ENCODE peak calls at places on chromosomes 13 and 19, in eight cellular contexts. S is colonic mucosa, M is AG04450, N is IMR-90, Z is HCT116, Q is heart right ventricle, I is thoracic aorta, Y is tibial artery. G is an unnamed sample.

GRCh38 chr19:47518139-47518538 is 3.3 kb upstream of the NAPA start:
- DNase-seq in S (no peak), M (no peak), N (no peak), Z (no peak), Q (no peak), I (no peak), Y (no peak), G (peak)

GRCh38 chr19:35716735-35716984 is 1.1 kb upstream of the KMT2B start:
- DNase-seq in S (no peak), M (no peak), N (no peak), Z (no peak), Q (no peak), I (no peak), Y (peak), G (peak)

GRCh38 chr13:112983428-112984196 is 14.6 kb downstream of the MCF2L start:
- DNase-seq in S (peak), M (no peak), N (no peak), Z (no peak), Q (peak), I (no peak), Y (no peak), G (no peak)

GRCh38 chr19:51821511-51821910 is 26.6 kb downstream of the FPR3 start:
- DNase-seq in S (no peak), M (no peak), N (no peak), Z (no peak), Q (no peak), I (no peak), Y (no peak), G (no peak)

GRCh38 chr19:35116085-35116801 is 620 bp downstream of the FXYD3 start:
- DNase-seq in S (peak), M (no peak), N (no peak), Z (no peak), Q (no peak), I (no peak), Y (no peak), G (no peak)

GRCh38 chr13:50732712-50733111 is 110.8 kb downstream of the DLEU7 start:
- DNase-seq in S (no peak), M (no peak), N (peak), Z (no peak), Q (no peak), I (no peak), Y (no peak), G (no peak)

GRCh38 chr13:79780240-79780639 is 299.3 kb downstream of the NDFIP2 start:
- DNase-seq in S (no peak), M (no peak), N (peak), Z (no peak), Q (no peak), I (no peak), Y (no peak), G (no peak)

GRCh38 chr19:5588441-5588840 is 20.7 kb upstream of the TINCR start:
- DNase-seq in S (no peak), M (no peak), N (no peak), Z (no peak), Q (no peak), I (no peak), Y (no peak), G (no peak)

GRCh38 chr19:30281903-30282302 is 90.3 kb upstream of the ZNF536 start:
- DNase-seq in S (no peak), M (no peak), N (no peak), Z (no peak), Q (no peak), I (no peak), Y (no peak), G (no peak)

GRCh38 chr19:17285415-17286135 is 3.9 kb downstream of the ANKLE1 start:
- DNase-seq in S (no peak), M (no peak), N (no peak), Z (no peak), Q (no peak), I (no peak), Y (no peak), G (no peak)

GRCh38 chr13:71851541-71851940 is 15.5 kb downstream of the DACH1 start:
- DNase-seq in S (no peak), M (no peak), N (no peak), Z (no peak), Q (no peak), I (no peak), Y (no peak), G (no peak)

GRCh38 chr19:6431891-6432290 is 1.7 kb downstream of the SLC25A41 start:
- DNase-seq in S (no peak), M (no peak), N (no peak), Z (no peak), Q (no peak), I (no peak), Y (no peak), G (no peak)

GRCh38 chr13:33319859-33320258 is 34.3 kb upstream of the STARD13 start:
- DNase-seq in S (no peak), M (no peak), N (no peak), Z (no peak), Q (no peak), I (no peak), Y (no peak), G (no peak)

GRCh38 chr19:52297601-52298358 is 811 bp downstream of the ZNF480 start:
- DNase-seq in S (peak), M (no peak), N (peak), Z (no peak), Q (no peak), I (no peak), Y (no peak), G (no peak)

GRCh38 chr13:52399708-52400107 is 6.3 kb downstream of the THSD1 start:
- DNase-seq in S (no peak), M (no peak), N (peak), Z (no peak), Q (no peak), I (no peak), Y (no peak), G (no peak)

GRCh38 chr19:3480383-3481091 is at the start of gene SMIM24:
- DNase-seq in S (peak), M (no peak), N (no peak), Z (no peak), Q (no peak), I (no peak), Y (no peak), G (no peak)

GRCh38 chr13:46176756-46177155 is 5.2 kb downstream of the LCP1 start:
- DNase-seq in S (no peak), M (no peak), N (no peak), Z (no peak), Q (no peak), I (no peak), Y (peak), G (no peak)

GRCh38 chr19:10760268-10760944 is 42.5 kb downstream of the DNM2 start:
- DNase-seq in S (no peak), M (no peak), N (no peak), Z (peak), Q (no peak), I (no peak), Y (no peak), G (peak)

GRCh38 chr13:110015253-110015652 is 228.9 kb upstream of the IRS2 start:
- DNase-seq in S (no peak), M (no peak), N (peak), Z (no peak), Q (no peak), I (no peak), Y (no peak), G (no peak)

GRCh38 chr19:42242071-42242511 is 311 bp downstream of the GSK3A start:
- DNase-seq in S (peak), M (no peak), N (no peak), Z (no peak), Q (no peak), I (no peak), Y (no peak), G (no peak)

GRCh38 chr19:14333101-14333871 is 48.0 kb upstream of the ADGRE5 start:
- DNase-seq in S (peak), M (no peak), N (no peak), Z (no peak), Q (peak), I (no peak), Y (no peak), G (peak)

GRCh38 chr19:14363203-14364097 is 17.8 kb upstream of the ADGRE5 start:
- DNase-seq in S (peak), M (no peak), N (peak), Z (peak), Q (peak), I (peak), Y (peak), G (peak)

GRCh38 chr13:97866751-97867150 is 86.7 kb upstream of the IPO5 start:
- DNase-seq in S (no peak), M (no peak), N (no peak), Z (no peak), Q (no peak), I (no peak), Y (no peak), G (no peak)

GRCh38 chr13:21504379-21504778 is 45.3 kb upstream of the ZDHHC20 start:
- DNase-seq in S (no peak), M (no peak), N (no peak), Z (no peak), Q (no peak), I (no peak), Y (no peak), G (no peak)

GRCh38 chr19:35351441-35352176 is 3.9 kb downstream of the FFAR1 start:
- DNase-seq in S (no peak), M (no peak), N (no peak), Z (no peak), Q (no peak), I (no peak), Y (no peak), G (peak)

GRCh38 chr13:46665243-46665629 is 112.3 kb downstream of the LRCH1 start:
- DNase-seq in S (no peak), M (no peak), N (no peak), Z (no peak), Q (no peak), I (no peak), Y (no peak), G (no peak)

GRCh38 chr13:27383104-27383921 is 41.1 kb upstream of the GTF3A start:
- DNase-seq in S (no peak), M (no peak), N (no peak), Z (peak), Q (no peak), I (no peak), Y (no peak), G (no peak)

GRCh38 chr13:105168295-105168694 is 1367.2 kb downstream of the EFNB2 start:
- DNase-seq in S (no peak), M (no peak), N (no peak), Z (no peak), Q (no peak), I (no peak), Y (no peak), G (no peak)
- TF ChIP-seq CTCF in S (no peak), M (no peak), N (no peak), Z (no peak), Q (no peak), I (no peak), Y (no peak), G (no peak)

DNA sequence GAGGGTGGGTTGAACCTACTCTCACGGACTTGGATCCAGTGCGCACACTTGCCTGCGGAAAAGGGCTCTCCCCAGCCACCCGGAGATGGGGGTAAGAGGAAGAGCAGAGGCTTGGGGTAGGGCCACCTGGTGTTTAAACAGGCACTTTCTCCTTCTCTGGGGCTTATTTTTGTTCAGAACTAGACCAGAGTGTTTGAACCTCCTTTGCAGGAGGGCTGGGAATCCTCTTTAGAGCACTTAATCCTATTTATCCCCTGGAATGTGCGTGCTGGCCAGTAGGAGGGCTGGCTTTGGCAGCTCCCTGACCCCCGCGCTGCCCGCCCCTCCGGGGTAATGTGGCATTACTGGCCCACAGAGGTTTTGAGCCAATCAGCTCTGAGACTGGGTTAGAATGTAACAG is 2.0 kb downstream of the RGS9BP start:
- DNase-seq in S (no peak), M (no peak), N (no peak), Z (no peak), Q (no peak), I (no peak), Y (no peak), G (no peak)
- TF ChIP-seq CTCF in S (no peak), M (peak), N (no peak), Z (no peak), Q (no peak), I (no peak), Y (no peak), G (no peak)

GRCh38 chr13:111521691-111522229 is 201.3 kb downstream of the TEX29 start:
- DNase-seq in S (no peak), M (no peak), N (no peak), Z (no peak), Q (no peak), I (no peak), Y (no peak), G (no peak)

GRCh38 chr13:111521030-111521429 is 200.6 kb downstream of the TEX29 start:
- DNase-seq in S (no peak), M (no peak), N (no peak), Z (no peak), Q (no peak), I (no peak), Y (no peak), G (no peak)

GRCh38 chr13:111528513-111528912 is 208.1 kb downstream of the TEX29 start:
- DNase-seq in S (no peak), M (no peak), N (no peak), Z (no peak), Q (no peak), I (no peak), Y (no peak), G (no peak)

GRCh38 chr13:111526922-111527321 is 206.5 kb downstream of the TEX29 start:
- DNase-seq in S (no peak), M (no peak), N (no peak), Z (no peak), Q (no peak), I (no peak), Y (no peak), G (no peak)

GRCh38 chr13:111525320-111526118 is 205.1 kb downstream of the TEX29 start:
- DNase-seq in S (no peak), M (no peak), N (no peak), Z (no peak), Q (no peak), I (no peak), Y (no peak), G (no peak)
- TF ChIP-seq CTCF in S (no peak), M (no peak), N (no peak), Z (no peak), Q (no peak), I (no peak), Y (no peak), G (no peak)

GRCh38 chr19:38792250-38793111 is 3.5 kb downstream of the LGALS7B start:
- DNase-seq in S (peak), M (no peak), N (no peak), Z (no peak), Q (peak), I (no peak), Y (no peak), G (peak)
- TF ChIP-seq CTCF in S (peak), M (peak), N (no peak), Z (no peak), Q (peak), I (peak), Y (peak), G (peak)

GRCh38 chr19:19514215-19514633 is 1.1 kb downstream of the TSSK6 start:
- DNase-seq in S (peak), M (no peak), N (no peak), Z (no peak), Q (peak), I (no peak), Y (no peak), G (no peak)

GRCh38 chr19:19517235-19517619 is 1.2 kb downstream of the NDUFA13 start:
- DNase-seq in S (no peak), M (no peak), N (no peak), Z (no peak), Q (no peak), I (no peak), Y (no peak), G (no peak)

GRCh38 chr19:19513671-19514070 is 1.7 kb downstream of the TSSK6 start:
- DNase-seq in S (no peak), M (no peak), N (no peak), Z (no peak), Q (no peak), I (no peak), Y (no peak), G (no peak)

GRCh38 chr19:19515764-19516519 is at the start of gene NDUFA13:
- DNase-seq in S (peak), M (peak), N (peak), Z (peak), Q (peak), I (peak), Y (peak), G (peak)

GRCh38 chr19:19514881-19515763 is at the start of gene TSSK6:
- DNase-seq in S (peak), M (no peak), N (no peak), Z (no peak), Q (no peak), I (no peak), Y (no peak), G (no peak)
- TF ChIP-seq CTCF in S (no peak), M (peak), N (peak), Z (peak), Q (peak), I (no peak), Y (no peak), G (no peak)

GRCh38 chr19:49422407-49423277 is 599 bp downstream of the PTH2 start:
- DNase-seq in S (peak), M (no peak), N (peak), Z (no peak), Q (peak), I (no peak), Y (no peak), G (peak)
- TF ChIP-seq CTCF in S (no peak), M (peak), N (peak), Z (no peak), Q (peak), I (peak), Y (peak), G (peak)

G was measured in GM13977.